ENCODE peak calls at places on chromosome 20, in nine cellular contexts. I is cardiac muscle cell, U is adrenal gland, F is stomach, W is MM.1S, Q is SK-N-SH, N is dorsolateral prefrontal cortex, O is small intestine, V is upper lobe of right lung. T is an unnamed sample.

GRCh38 chr20:48933017-48933766 is 11.7 kb downstream of the ARFGEF2 start:
- DNase-seq in U (no peak), Q (no peak), I (no peak), O (peak), V (peak), F (no peak), W (no peak), N (no peak), T (no peak)

GRCh38 chr20:3209946-3210317 is 634 bp downstream of the ITPA start:
- DNase-seq in W (no peak), N (no peak), V (no peak), Q (no peak), F (no peak), U (no peak), I (peak), O (peak), T (no peak)

GRCh38 chr20:58645277-58645968 is 5.7 kb upstream of the STX16 start:
- DNase-seq in V (peak), U (no peak), F (no peak), W (no peak), O (no peak), Q (no peak), N (no peak), I (peak), T (no peak)

GRCh38 chr20:63536241-63536977 is 767 bp downstream of the PTK6 start:
- DNase-seq in V (no peak), F (peak), N (no peak), Q (peak), W (no peak), I (peak), U (no peak), O (peak), T (no peak)

GRCh38 chr20:41356951-41357350 is 9.7 kb downstream of the EMILIN3 start:
- DNase-seq in F (no peak), N (no peak), O (no peak), V (no peak), I (no peak), U (no peak), Q (no peak), W (no peak), T (peak)

GRCh38 chr20:51076841-51077543 is 54.1 kb upstream of the KCNG1 start:
- DNase-seq in N (no peak), W (no peak), O (no peak), F (no peak), V (no peak), Q (no peak), U (no peak), I (no peak), T (no peak)

GRCh38 chr20:19583532-19584175 is 174.4 kb upstream of the RIN2 start:
- DNase-seq in V (peak), W (peak), I (peak), F (peak), N (peak), O (peak), Q (peak), U (peak), T (peak)

GRCh38 chr20:45981261-45981660 is 9.3 kb upstream of the ZNF335 start:
- DNase-seq in Q (no peak), O (no peak), N (no peak), I (no peak), V (no peak), F (no peak), U (no peak), W (no peak), T (no peak)

DNA sequence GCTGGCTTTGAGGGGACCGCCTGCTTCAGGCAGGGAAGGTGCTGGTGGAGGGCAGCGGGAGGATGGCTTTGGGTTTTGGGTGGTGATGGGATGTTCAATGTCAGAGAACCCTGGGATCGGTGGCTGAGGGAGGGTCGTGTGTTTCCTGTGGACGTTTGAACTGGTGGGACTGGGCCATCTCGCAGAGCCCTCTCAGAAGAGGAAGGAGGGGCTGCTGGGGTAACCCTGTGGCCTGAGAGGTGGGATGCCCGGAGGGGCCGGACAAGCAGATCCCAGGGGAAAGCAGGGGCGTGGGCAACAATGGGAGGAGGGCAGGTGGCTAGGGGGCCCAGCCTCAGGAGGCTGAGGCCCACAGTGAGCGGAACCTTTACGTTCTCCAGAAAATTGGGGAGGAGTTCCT is 34.9 kb downstream of the PYGB start:
- DNase-seq in F (no peak), U (peak), W (no peak), N (peak), Q (no peak), I (no peak), V (no peak), O (no peak), T (no peak)
- H3K27ac ChIP-seq in F (no peak), U (no peak), W (peak), N (no peak), Q (no peak), I (no peak), V (no peak), O (peak), T (no peak)

GRCh38 chr20:53778041-53778516 is 184.4 kb upstream of the ZNF217 start:
- DNase-seq in N (no peak), O (peak), U (no peak), V (no peak), I (no peak), F (peak), Q (no peak), W (no peak), T (no peak)

GRCh38 chr20:53774487-53775203 is 181.0 kb upstream of the ZNF217 start:
- DNase-seq in N (no peak), V (no peak), Q (no peak), O (no peak), F (no peak), W (no peak), U (no peak), I (peak), T (peak)

GRCh38 chr20:53778736-53779135 is 185.1 kb upstream of the ZNF217 start:
- DNase-seq in U (no peak), V (no peak), N (no peak), O (no peak), Q (no peak), W (no peak), F (no peak), I (no peak), T (no peak)

GRCh38 chr20:53779822-53780221 is 186.2 kb upstream of the ZNF217 start:
- DNase-seq in V (no peak), Q (no peak), N (no peak), I (no peak), U (no peak), W (no peak), F (no peak), O (no peak), T (no peak)

GRCh38 chr20:53776858-53777257 is 183.2 kb upstream of the ZNF217 start:
- DNase-seq in I (no peak), W (no peak), Q (no peak), U (no peak), V (no peak), N (no peak), O (no peak), F (no peak), T (no peak)
- H3K27ac ChIP-seq in I (no peak), W (no peak), Q (peak), U (no peak), V (no peak), N (no peak), O (no peak), F (no peak), T (no peak)

GRCh38 chr20:1528811-1529210 is 28.7 kb downstream of the SIRPD start:
- DNase-seq in I (peak), U (no peak), W (no peak), Q (no peak), N (no peak), O (no peak), V (no peak), F (no peak), T (no peak)
- H3K27ac ChIP-seq in I (no peak), U (no peak), W (no peak), Q (no peak), N (no peak), O (no peak), V (no peak), F (no peak), T (no peak)

GRCh38 chr20:57375652-57376230 is 15.5 kb upstream of the RBM38 start:
- DNase-seq in O (no peak), W (no peak), F (no peak), U (no peak), V (no peak), I (no peak), Q (no peak), N (no peak), T (no peak)
- H3K27ac ChIP-seq in O (peak), W (no peak), F (peak), U (no peak), V (peak), I (no peak), Q (no peak), N (no peak), T (peak)

GRCh38 chr20:44136579-44136978 is 50.4 kb downstream of the JPH2 start:
- DNase-seq in V (no peak), U (no peak), I (no peak), Q (no peak), W (no peak), N (no peak), O (no peak), F (no peak), T (no peak)
- H3K27ac ChIP-seq in V (no peak), U (no peak), I (peak), Q (no peak), W (no peak), N (no peak), O (peak), F (peak), T (peak)

GRCh38 chr20:37759761-37760209 is 66.0 kb downstream of the CTNNBL1 start:
- DNase-seq in W (no peak), U (no peak), N (no peak), F (no peak), I (no peak), V (no peak), O (no peak), Q (no peak), T (no peak)

GRCh38 chr20:37755665-37756064 is 61.8 kb downstream of the CTNNBL1 start:
- DNase-seq in F (no peak), W (no peak), I (no peak), N (peak), V (no peak), U (no peak), O (no peak), Q (peak), T (no peak)

GRCh38 chr20:37758332-37758731 is 64.5 kb downstream of the CTNNBL1 start:
- DNase-seq in F (no peak), N (no peak), U (no peak), W (no peak), O (peak), V (no peak), I (no peak), Q (no peak), T (no peak)

GRCh38 chr20:37757550-37757949 is 63.7 kb downstream of the CTNNBL1 start:
- DNase-seq in W (no peak), N (no peak), F (no peak), O (no peak), I (no peak), U (no peak), Q (no peak), V (no peak), T (no peak)

GRCh38 chr20:37756234-37756633 is 62.4 kb downstream of the CTNNBL1 start:
- DNase-seq in I (no peak), V (no peak), N (no peak), Q (no peak), U (no peak), O (no peak), W (no peak), F (no peak), T (no peak)
- H3K27ac ChIP-seq in I (no peak), V (no peak), N (no peak), Q (no peak), U (no peak), O (no peak), W (no peak), F (no peak), T (no peak)